ENCODE peak calls at places on chromosomes 7 and 10, in six cellular contexts. N, P, B, Q, T and J are unnamed samples.

GRCh38 chr7:85405016-85405415 is 218.2 kb upstream of the SEMA3D start:
- DNase-seq in P (no peak), Q (no peak), B (no peak), T (no peak), N (no peak), J (no peak)

GRCh38 chr7:98831641-98832221 is 38.1 kb downstream of the TMEM130 start:
- DNase-seq in N (no peak), B (peak), Q (no peak), P (peak), T (peak), J (no peak)

GRCh38 chr7:99224263-99224947 is 16.5 kb upstream of the KPNA7 start:
- DNase-seq in B (peak), N (peak), Q (peak), P (no peak), T (peak), J (peak)

GRCh38 chr7:128841961-128842673 is 11.9 kb downstream of the FLNC start:
- DNase-seq in T (peak), P (peak), N (no peak), Q (no peak), B (no peak), J (no peak)

GRCh38 chr7:73631558-73631957 is 7.2 kb upstream of the MLXIPL start:
- DNase-seq in T (no peak), Q (no peak), B (no peak), P (no peak), N (no peak), J (no peak)

GRCh38 chr10:77807706-77808105 is 118.8 kb downstream of the DLG5 start:
- DNase-seq in B (no peak), N (no peak), Q (no peak), T (no peak), P (no peak), J (no peak)

GRCh38 chr7:45918556-45918955 is 2.5 kb downstream of the IGFBP3 start:
- DNase-seq in Q (no peak), N (no peak), T (no peak), P (no peak), B (no peak), J (no peak)

GRCh38 chr7:98870071-98870651 is 347 bp upstream of the TMEM130 start:
- DNase-seq in Q (no peak), N (peak), B (no peak), P (peak), T (peak), J (no peak)

GRCh38 chr7:6536899-6537298 is 14.4 kb downstream of the GRID2IP start:
- DNase-seq in T (no peak), B (no peak), Q (no peak), N (no peak), P (peak), J (no peak)

GRCh38 chr10:52756295-52756694 is 16.3 kb downstream of the MBL2 start:
- DNase-seq in B (peak), Q (no peak), N (no peak), T (no peak), P (no peak), J (no peak)

GRCh38 chr7:29343379-29343778 is 148.8 kb downstream of the CHN2 start:
- DNase-seq in Q (no peak), P (no peak), T (no peak), N (no peak), B (no peak), J (no peak)

GRCh38 chr7:36440880-36441279 is 51.2 kb downstream of the ANLN start:
- DNase-seq in T (no peak), B (peak), P (peak), Q (peak), N (no peak), J (no peak)

GRCh38 chr7:1705339-1705738 is 35.3 kb downstream of the ELFN1 start:
- DNase-seq in B (no peak), N (no peak), Q (no peak), P (peak), T (no peak), J (no peak)

GRCh38 chr10:57696641-57697040 is 571.1 kb downstream of the IPMK start:
- DNase-seq in B (peak), N (no peak), T (no peak), Q (no peak), P (no peak), J (peak)

GRCh38 chr10:37314862-37315261 is 189.5 kb downstream of the ANKRD30A start:
- DNase-seq in Q (no peak), N (no peak), P (no peak), T (no peak), B (no peak), J (no peak)

GRCh38 chr10:112907893-112908292 is 42.2 kb upstream of the TCF7L2 start:
- DNase-seq in B (no peak), N (no peak), T (no peak), P (no peak), Q (peak), J (no peak)

GRCh38 chr7:72183835-72184234 is 228.3 kb downstream of the CALN1 start:
- DNase-seq in T (peak), B (peak), P (peak), Q (peak), N (no peak), J (no peak)

GRCh38 chr10:43867667-43868361 is 219.1 kb upstream of the ZNF32 start:
- DNase-seq in N (no peak), T (no peak), Q (no peak), P (no peak), B (peak), J (no peak)

GRCh38 chr7:45658716-45659495 is 84.7 kb downstream of the ADCY1 start:
- DNase-seq in N (no peak), T (no peak), Q (no peak), B (no peak), P (no peak), J (no peak)

GRCh38 chr7:83976302-83976701 is 218.3 kb downstream of the SEMA3A start:
- DNase-seq in Q (no peak), P (peak), B (peak), N (no peak), T (peak), J (peak)

GRCh38 chr7:149558149-149558861 is 60.7 kb upstream of the ZNF746 start:
- DNase-seq in Q (peak), N (no peak), T (no peak), P (no peak), B (no peak), J (peak)

GRCh38 chr7:126792501-126792900 is 460.2 kb downstream of the GRM8 start:
- DNase-seq in N (no peak), P (no peak), T (no peak), B (no peak), Q (no peak), J (no peak)

DNA sequence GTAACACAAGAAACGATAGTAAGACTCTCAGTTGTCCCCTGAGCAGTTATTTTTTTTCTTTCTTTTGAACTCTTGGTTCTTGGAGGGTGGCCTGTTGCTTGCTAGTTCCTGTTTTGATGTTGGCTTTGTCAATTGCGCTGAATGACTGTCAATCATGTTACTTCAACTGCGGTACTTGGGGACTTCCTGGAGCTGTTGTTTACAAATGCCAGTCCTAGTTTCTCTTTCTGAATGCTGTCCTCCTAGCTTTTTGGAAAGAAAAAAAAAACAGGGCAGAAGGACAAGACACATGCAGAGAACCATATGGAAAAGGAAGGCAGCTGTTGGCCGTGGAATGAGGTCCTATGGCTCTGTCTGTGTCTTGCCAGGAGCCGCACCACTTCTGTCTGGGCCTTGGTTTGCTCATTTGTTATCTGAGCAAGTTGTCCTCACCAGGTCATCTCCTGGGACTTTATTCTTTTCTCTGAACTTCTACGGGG is 7.0 kb upstream of the PDCD4 start:
- DNase-seq in Q (no peak), N (peak), T (no peak), P (no peak), B (no peak), J (no peak)
- TF ChIP-seq REST in Q (no peak), N (no peak), T (no peak), P (no peak), B (no peak), J (no peak)

DNA sequence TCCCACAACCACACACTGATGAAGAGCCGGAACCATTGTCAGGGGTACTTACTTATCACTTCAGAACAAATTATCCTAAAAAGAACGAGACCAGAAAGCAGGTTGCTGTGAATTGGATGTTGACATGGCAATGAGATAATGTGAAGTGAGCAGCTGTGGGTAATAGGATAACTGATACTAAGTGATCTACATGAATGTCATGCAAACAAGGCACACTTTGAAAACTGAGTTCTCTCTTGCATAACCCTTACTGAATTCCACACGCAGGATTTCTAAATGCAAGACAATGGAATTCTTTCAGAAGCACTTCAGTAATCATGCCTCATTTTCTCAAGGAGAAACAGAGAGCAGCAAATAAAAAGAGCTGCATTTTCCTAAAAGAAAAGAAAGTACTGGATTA is 242.5 kb upstream of the TMEM229A start:
- DNase-seq in P (no peak), N (no peak), T (no peak), B (no peak), Q (no peak), J (no peak)
- TF ChIP-seq SIN3A in P (no peak), N (no peak), T (no peak), B (no peak), Q (no peak), J (no peak)

DNA sequence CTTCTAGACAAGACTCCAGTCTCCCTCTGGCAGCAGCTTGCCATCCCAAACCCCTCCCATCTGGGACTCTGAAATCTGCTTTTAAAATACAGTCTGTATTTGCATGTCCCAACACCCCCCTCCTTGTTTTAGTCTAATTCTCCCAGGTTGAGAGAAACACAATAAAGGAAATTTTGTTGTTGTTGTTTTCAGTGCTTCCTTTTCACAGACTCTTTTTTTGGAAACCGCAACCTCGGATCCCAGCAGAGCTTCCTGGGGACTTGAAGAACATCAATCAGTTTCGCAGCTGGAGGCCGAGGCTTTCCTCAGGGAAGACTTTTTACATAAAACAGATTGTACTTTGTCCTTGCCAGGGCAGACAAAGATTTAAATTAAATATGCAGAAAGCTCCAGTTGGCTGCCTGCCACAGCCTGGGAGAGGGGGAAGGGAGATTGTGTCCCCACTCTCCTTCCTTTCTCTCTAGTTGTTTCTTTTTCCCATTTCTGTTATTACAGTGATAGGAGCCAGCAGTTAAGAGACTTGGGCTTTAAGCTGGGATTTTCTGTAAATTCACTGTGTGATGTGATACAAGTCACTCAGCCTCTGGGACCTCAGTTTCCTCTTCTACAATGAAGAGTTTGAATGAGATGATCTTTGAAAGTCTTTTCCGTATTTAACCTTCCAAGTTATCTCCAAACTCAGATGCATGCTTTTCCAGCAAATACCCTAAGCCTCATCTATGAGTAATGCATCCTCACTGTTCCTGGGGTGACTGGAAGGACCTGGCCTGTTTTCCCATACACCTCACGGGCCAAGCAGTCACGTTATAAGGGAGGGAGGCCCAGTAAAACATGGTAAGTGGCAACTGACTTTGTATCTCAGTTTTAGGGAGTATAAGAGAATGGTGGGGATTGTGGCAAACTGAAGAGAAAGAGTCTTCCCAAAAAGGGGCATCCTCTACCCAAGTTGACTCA is 192.3 kb downstream of the REEP3 start:
- DNase-seq in B (peak), P (peak), N (no peak), T (no peak), Q (no peak), J (no peak)
- TF ChIP-seq POLR2AphosphoS5 in B (no peak), P (peak), N (no peak), T (no peak), Q (no peak), J (no peak)

GRCh38 chr10:97914837-97915211 is 65.2 kb downstream of the GOLGA7B start:
- DNase-seq in B (peak), T (peak), P (peak), N (no peak), Q (peak), J (peak)
- TF ChIP-seq REST in B (no peak), T (no peak), P (no peak), N (no peak), Q (no peak), J (no peak)

GRCh38 chr7:80311313-80311712 is 176.7 kb downstream of the GNAI1 start:
- DNase-seq in T (no peak), B (no peak), Q (no peak), N (no peak), P (no peak), J (no peak)

GRCh38 chr7:80309971-80310549 is 175.4 kb downstream of the GNAI1 start:
- DNase-seq in N (no peak), T (no peak), P (no peak), B (no peak), Q (no peak), J (no peak)

GRCh38 chr7:80313716-80314115 is 179.1 kb downstream of the GNAI1 start:
- DNase-seq in T (no peak), B (no peak), N (no peak), Q (no peak), P (no peak), J (no peak)

GRCh38 chr7:80313067-80313626 is 178.5 kb downstream of the GNAI1 start:
- DNase-seq in T (no peak), N (no peak), B (no peak), Q (no peak), P (no peak), J (no peak)

DNA sequence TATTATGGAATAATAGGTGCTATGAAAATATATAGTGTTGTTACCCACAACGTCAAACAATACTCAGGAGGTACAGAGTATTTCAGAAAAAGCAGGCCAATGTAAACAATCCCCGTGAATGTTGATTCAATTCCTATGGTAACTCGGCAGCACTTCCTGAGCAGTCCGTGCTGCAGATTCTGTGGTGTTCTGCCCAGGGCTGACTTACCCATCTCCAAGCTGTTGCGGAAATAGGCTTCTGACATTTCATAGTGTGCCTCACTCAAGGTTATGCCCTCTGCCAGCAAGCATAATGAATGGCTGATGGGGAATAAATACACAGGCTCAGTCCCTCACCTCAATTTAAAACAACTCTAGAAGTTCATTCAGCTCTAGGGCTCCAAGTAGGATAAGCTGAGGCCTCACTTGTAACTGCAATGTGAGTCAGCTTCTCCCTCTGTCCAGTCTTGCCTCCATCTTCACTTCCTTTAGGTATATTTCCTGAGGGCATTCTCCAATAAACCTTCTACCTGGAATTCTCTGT is 177.6 kb downstream of the GNAI1 start:
- DNase-seq in P (no peak), T (no peak), N (no peak), B (peak), Q (no peak), J (peak)
- TF ChIP-seq SIN3A in P (no peak), T (no peak), N (no peak), B (no peak), Q (no peak), J (no peak)

DNA sequence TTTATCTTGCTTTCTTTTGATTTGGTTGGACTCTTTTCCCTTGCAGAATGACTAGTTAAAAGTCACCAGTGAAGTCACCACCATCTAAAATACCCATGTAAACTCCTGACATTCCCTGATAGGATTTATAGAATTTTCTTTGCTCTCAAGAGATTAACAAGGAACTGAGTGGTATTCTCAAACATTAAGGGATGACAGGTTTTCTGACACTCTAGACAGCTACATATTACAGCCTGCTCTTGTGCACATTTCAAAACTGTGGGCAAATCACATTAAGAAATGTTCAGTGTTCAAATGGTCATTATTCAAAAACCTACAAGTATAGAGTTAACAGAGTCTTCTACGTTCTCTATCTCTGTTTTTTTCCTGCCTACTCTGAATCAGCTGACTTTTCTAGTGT is 15.8 kb upstream of the ACSM6 start:
- DNase-seq in B (peak), T (no peak), P (no peak), N (no peak), Q (no peak), J (no peak)
- TF ChIP-seq POLR2AphosphoS5 in B (no peak), T (no peak), P (no peak), N (no peak), Q (no peak), J (no peak)

GRCh38 chr7:154868901-154869300 is 134.0 kb downstream of the PAXIP1 start:
- DNase-seq in T (peak), N (no peak), Q (no peak), P (peak), B (no peak), J (no peak)

GRCh38 chr7:154869436-154869835 is 133.5 kb downstream of the PAXIP1 start:
- DNase-seq in Q (no peak), P (no peak), T (no peak), B (no peak), N (no peak), J (no peak)

GRCh38 chr7:154864531-154864908 is 138.4 kb downstream of the PAXIP1 start:
- DNase-seq in N (peak), T (no peak), B (no peak), P (no peak), Q (no peak), J (no peak)

GRCh38 chr7:154865984-154866685 is 136.8 kb downstream of the PAXIP1 start:
- DNase-seq in B (no peak), T (no peak), N (no peak), Q (no peak), P (peak), J (no peak)

DNA sequence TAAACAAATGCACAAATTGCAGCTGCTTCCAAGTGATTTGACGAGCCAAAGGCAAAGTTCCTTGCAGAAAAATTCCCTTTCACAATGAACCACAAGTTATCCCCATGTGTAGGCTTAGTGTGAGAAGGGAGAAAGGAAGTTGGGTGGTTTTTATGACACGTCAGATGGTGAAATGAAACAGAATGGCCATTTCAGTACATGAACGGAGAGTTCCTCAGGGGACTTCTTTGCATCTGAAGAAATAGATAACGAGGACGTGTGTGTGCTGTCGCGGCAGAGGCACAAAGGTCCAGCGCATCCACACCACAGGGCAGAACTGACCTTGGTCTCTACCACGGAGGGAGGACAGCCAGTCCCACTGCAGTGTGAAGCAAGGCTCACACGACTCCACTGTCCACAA is 135.9 kb downstream of the PAXIP1 start:
- DNase-seq in P (no peak), T (no peak), B (no peak), Q (no peak), N (peak), J (no peak)
- TF ChIP-seq REST in P (no peak), T (no peak), B (no peak), Q (no peak), N (no peak), J (no peak)

GRCh38 chr7:138773176-138773575 is 24.6 kb upstream of the TMEM213 start:
- DNase-seq in N (no peak), P (no peak), T (no peak), Q (no peak), B (no peak), J (no peak)

GRCh38 chr7:138776156-138776833 is 21.5 kb upstream of the TMEM213 start:
- DNase-seq in T (no peak), B (no peak), Q (no peak), P (no peak), N (no peak), J (no peak)

GRCh38 chr7:138770904-138771303 is 26.9 kb upstream of the TMEM213 start:
- DNase-seq in T (no peak), Q (no peak), B (peak), N (no peak), P (no peak), J (no peak)

GRCh38 chr7:138768251-138768650 is 29.5 kb upstream of the TMEM213 start:
- DNase-seq in Q (no peak), N (no peak), P (no peak), T (no peak), B (no peak), J (no peak)

DNA sequence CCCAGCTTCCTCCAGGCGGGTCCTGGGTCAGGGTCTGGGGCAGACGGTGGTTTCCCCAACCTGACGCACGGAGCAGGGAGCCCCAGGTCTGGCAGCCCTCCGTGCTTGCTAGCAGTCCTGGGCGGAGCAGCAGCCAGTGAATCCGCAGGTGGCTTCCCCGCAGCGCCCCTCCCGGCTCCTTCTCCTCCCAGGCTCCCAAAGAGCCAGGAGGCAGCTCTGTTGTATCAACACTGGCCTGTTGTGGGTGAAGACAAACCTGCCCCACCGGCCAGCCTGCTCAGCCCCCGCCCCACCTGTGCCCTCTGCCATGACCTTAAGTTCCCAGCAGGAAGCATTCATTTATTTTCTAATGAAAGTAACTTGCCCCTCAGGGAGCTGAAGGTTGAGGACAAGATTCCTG is 24.0 kb upstream of the TMEM213 start:
- DNase-seq in N (no peak), B (no peak), P (no peak), T (no peak), Q (no peak), J (no peak)
- TF ChIP-seq SIN3A in N (no peak), B (no peak), P (no peak), T (no peak), Q (no peak), J (no peak)